ENCODE peak calls at places on chromosomes 12 and 14, in five cellular contexts. One of them, this sample, is unnamed.

GRCh38 chr12:63144556-63144955 is 6.4 kb downstream of the AVPR1A start:
- DNase-seq in uterus: no peak
- DNase-seq in hepatocyte: no peak
- DNase-seq in AG10803: no peak
- DNase-seq in Panc1: no peak
- DNase-seq in this sample: no peak

GRCh38 chr12:124399622-124400021 is 104.7 kb downstream of the RFLNA start:
- DNase-seq in AG10803: no peak
- DNase-seq in hepatocyte: no peak
- DNase-seq in uterus: peak
- DNase-seq in Panc1: no peak
- DNase-seq in this sample: no peak

GRCh38 chr12:74816398-74817175 is 279.0 kb downstream of the ATXN7L3B start:
- DNase-seq in AG10803: no peak
- DNase-seq in hepatocyte: no peak
- DNase-seq in Panc1: no peak
- DNase-seq in uterus: no peak
- DNase-seq in this sample: no peak

GRCh38 chr12:33438025-33438772 is 1.4 kb downstream of the SYT10 start:
- DNase-seq in hepatocyte: no peak
- DNase-seq in AG10803: no peak
- DNase-seq in uterus: no peak
- DNase-seq in Panc1: no peak
- DNase-seq in this sample: no peak

GRCh38 chr14:95527392-95528002 is 7.4 kb upstream of the GLRX5 start:
- DNase-seq in AG10803: peak
- DNase-seq in uterus: peak
- DNase-seq in Panc1: no peak
- DNase-seq in hepatocyte: peak
- DNase-seq in this sample: peak

GRCh38 chr12:12722351-12723146 is 5.4 kb downstream of the CDKN1B start:
- DNase-seq in uterus: no peak
- DNase-seq in hepatocyte: no peak
- DNase-seq in AG10803: no peak
- DNase-seq in Panc1: no peak
- DNase-seq in this sample: no peak

GRCh38 chr14:61469771-61470170 is 148.4 kb downstream of the PRKCH start:
- DNase-seq in Panc1: no peak
- DNase-seq in uterus: no peak
- DNase-seq in hepatocyte: no peak
- DNase-seq in AG10803: no peak
- DNase-seq in this sample: no peak

GRCh38 chr12:111412007-111412829 is 6.5 kb downstream of the SH2B3 start:
- DNase-seq in uterus: no peak
- DNase-seq in Panc1: no peak
- DNase-seq in hepatocyte: no peak
- DNase-seq in AG10803: no peak
- DNase-seq in this sample: peak

GRCh38 chr12:25960176-25960575 is 1.7 kb downstream of the RASSF8 start:
- DNase-seq in AG10803: peak
- DNase-seq in Panc1: no peak
- DNase-seq in uterus: no peak
- DNase-seq in hepatocyte: peak
- DNase-seq in this sample: peak

GRCh38 chr14:53946404-53947400 is 9.9 kb downstream of the BMP4 start:
- DNase-seq in hepatocyte: peak
- DNase-seq in Panc1: no peak
- DNase-seq in uterus: no peak
- DNase-seq in AG10803: no peak
- DNase-seq in this sample: no peak

GRCh38 chr12:108734200-108734906 is 3.0 kb upstream of the CORO1C start:
- DNase-seq in hepatocyte: peak
- DNase-seq in uterus: no peak
- DNase-seq in AG10803: peak
- DNase-seq in Panc1: no peak
- DNase-seq in this sample: no peak

GRCh38 chr12:94792690-94793089 is 142.3 kb upstream of the TMCC3 start:
- DNase-seq in Panc1: no peak
- DNase-seq in uterus: no peak
- DNase-seq in hepatocyte: peak
- DNase-seq in AG10803: no peak
- DNase-seq in this sample: peak

GRCh38 chr14:58535084-58535483 is 102.7 kb upstream of the DACT1 start:
- DNase-seq in Panc1: no peak
- DNase-seq in hepatocyte: no peak
- DNase-seq in uterus: no peak
- DNase-seq in AG10803: peak
- DNase-seq in this sample: no peak

GRCh38 chr12:19301688-19302640 is 137.3 kb upstream of the AEBP2 start:
- DNase-seq in AG10803: no peak
- DNase-seq in hepatocyte: no peak
- DNase-seq in uterus: no peak
- DNase-seq in Panc1: no peak
- DNase-seq in this sample: no peak

DNA sequence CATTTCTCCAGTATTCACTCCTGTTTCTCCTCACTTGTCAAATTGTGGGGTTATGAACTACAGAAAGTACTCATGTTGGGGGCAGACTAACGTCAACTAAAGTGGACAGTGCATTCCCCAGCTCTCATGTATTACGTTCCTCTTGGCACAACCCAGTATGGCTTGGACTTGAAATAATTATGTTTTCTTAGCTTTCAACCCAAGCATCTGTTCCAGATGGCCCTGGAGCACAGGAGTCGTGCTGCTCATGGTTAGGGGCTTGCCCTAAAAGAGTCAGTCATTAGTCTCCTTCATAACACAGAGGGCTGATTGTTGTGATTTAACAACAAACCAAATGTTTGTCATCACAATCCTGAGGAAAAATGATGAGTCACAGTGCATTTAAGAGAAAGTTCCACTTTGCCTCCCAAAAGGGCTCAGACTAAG is 154.4 kb downstream of the RPAP3 start:
- DNase-seq in AG10803: peak
- DNase-seq in hepatocyte: peak
- DNase-seq in uterus: peak
- DNase-seq in Panc1: no peak
- DNase-seq in this sample: peak
- H3K4me3 ChIP-seq in AG10803: no peak
- H3K4me3 ChIP-seq in hepatocyte: no peak
- H3K4me3 ChIP-seq in uterus: no peak
- H3K4me3 ChIP-seq in Panc1: no peak
- H3K4me3 ChIP-seq in this sample: no peak

GRCh38 chr14:68379510-68380303 is 413.2 kb downstream of the ZFP36L1 start:
- DNase-seq in uterus: no peak
- DNase-seq in AG10803: peak
- DNase-seq in Panc1: no peak
- DNase-seq in hepatocyte: no peak
- DNase-seq in this sample: no peak
- H3K4me3 ChIP-seq in uterus: no peak
- H3K4me3 ChIP-seq in AG10803: no peak
- H3K4me3 ChIP-seq in Panc1: no peak
- H3K4me3 ChIP-seq in hepatocyte: no peak
- H3K4me3 ChIP-seq in this sample: no peak

GRCh38 chr14:64758025-64758521 is 53.8 kb downstream of the PLEKHG3 start:
- DNase-seq in hepatocyte: peak
- DNase-seq in AG10803: peak
- DNase-seq in Panc1: no peak
- DNase-seq in uterus: peak
- DNase-seq in this sample: peak
- H3K4me3 ChIP-seq in hepatocyte: no peak
- H3K4me3 ChIP-seq in AG10803: no peak
- H3K4me3 ChIP-seq in Panc1: no peak
- H3K4me3 ChIP-seq in uterus: no peak
- H3K4me3 ChIP-seq in this sample: no peak

GRCh38 chr14:69354383-69355154 is 43.5 kb downstream of the ERH start:
- DNase-seq in uterus: no peak
- DNase-seq in hepatocyte: no peak
- DNase-seq in AG10803: no peak
- DNase-seq in Panc1: no peak
- DNase-seq in this sample: no peak
- H3K4me3 ChIP-seq in uterus: no peak
- H3K4me3 ChIP-seq in hepatocyte: no peak
- H3K4me3 ChIP-seq in AG10803: no peak
- H3K4me3 ChIP-seq in Panc1: no peak
- H3K4me3 ChIP-seq in this sample: no peak

DNA sequence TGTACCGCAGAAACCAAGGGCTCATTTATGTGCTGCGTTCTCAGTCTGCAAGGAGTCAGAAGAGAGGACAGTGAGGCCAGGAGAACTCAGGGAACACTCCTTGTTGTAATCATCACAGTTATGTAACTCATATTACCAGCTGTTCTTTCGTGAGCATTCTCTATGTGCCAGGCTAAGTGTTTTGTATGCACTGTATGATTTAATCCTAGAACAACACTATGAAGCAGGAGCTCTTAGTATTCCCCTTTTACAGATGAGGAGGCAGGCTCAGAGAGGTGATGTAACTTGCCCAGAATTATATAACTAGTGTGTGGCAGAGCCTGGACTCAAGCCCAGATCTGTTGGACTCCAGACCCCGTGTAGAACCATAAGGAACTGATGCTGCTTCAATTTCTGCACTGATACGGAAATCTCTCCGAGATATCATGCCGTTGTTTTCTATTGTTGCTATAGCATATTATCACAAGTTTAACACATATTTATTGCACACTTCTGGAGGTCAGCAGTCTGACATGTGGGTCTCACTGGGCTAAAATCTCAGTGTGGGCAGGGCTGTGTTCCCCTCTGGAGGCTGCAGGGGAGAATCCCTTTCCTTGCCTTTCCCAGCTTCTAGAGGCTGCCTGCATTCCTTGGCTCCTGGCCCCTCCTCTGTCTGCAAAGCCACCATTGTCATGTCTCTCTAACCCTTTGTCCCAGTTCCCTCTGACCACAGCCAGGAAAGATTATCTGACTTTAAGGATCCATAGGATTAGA is 16.3 kb upstream of the CD9 start:
- DNase-seq in hepatocyte: no peak
- DNase-seq in AG10803: peak
- DNase-seq in Panc1: no peak
- DNase-seq in uterus: no peak
- DNase-seq in this sample: no peak
- H3K4me3 ChIP-seq in hepatocyte: no peak
- H3K4me3 ChIP-seq in AG10803: no peak
- H3K4me3 ChIP-seq in Panc1: no peak
- H3K4me3 ChIP-seq in uterus: no peak
- H3K4me3 ChIP-seq in this sample: no peak

GRCh38 chr12:6547987-6548386 is 7.9 kb downstream of the IFFO1 start:
- DNase-seq in AG10803: peak
- DNase-seq in hepatocyte: no peak
- DNase-seq in uterus: peak
- DNase-seq in Panc1: no peak
- DNase-seq in this sample: peak

GRCh38 chr12:6550294-6551062 is 5.4 kb downstream of the IFFO1 start:
- DNase-seq in hepatocyte: no peak
- DNase-seq in Panc1: no peak
- DNase-seq in AG10803: no peak
- DNase-seq in uterus: no peak
- DNase-seq in this sample: peak

GRCh38 chr12:6548556-6549378 is 7.1 kb downstream of the IFFO1 start:
- DNase-seq in AG10803: peak
- DNase-seq in hepatocyte: no peak
- DNase-seq in uterus: no peak
- DNase-seq in Panc1: no peak
- DNase-seq in this sample: peak

GRCh38 chr12:6551063-6551461 is 4.8 kb downstream of the IFFO1 start:
- DNase-seq in AG10803: peak
- DNase-seq in hepatocyte: no peak
- DNase-seq in Panc1: no peak
- DNase-seq in uterus: peak
- DNase-seq in this sample: peak

GRCh38 chr12:6549379-6550151 is 6.3 kb downstream of the IFFO1 start:
- DNase-seq in uterus: no peak
- DNase-seq in Panc1: no peak
- DNase-seq in hepatocyte: no peak
- DNase-seq in AG10803: no peak
- DNase-seq in this sample: peak
- H3K4me3 ChIP-seq in uterus: no peak
- H3K4me3 ChIP-seq in Panc1: no peak
- H3K4me3 ChIP-seq in hepatocyte: no peak
- H3K4me3 ChIP-seq in AG10803: no peak
- H3K4me3 ChIP-seq in this sample: no peak

DNA sequence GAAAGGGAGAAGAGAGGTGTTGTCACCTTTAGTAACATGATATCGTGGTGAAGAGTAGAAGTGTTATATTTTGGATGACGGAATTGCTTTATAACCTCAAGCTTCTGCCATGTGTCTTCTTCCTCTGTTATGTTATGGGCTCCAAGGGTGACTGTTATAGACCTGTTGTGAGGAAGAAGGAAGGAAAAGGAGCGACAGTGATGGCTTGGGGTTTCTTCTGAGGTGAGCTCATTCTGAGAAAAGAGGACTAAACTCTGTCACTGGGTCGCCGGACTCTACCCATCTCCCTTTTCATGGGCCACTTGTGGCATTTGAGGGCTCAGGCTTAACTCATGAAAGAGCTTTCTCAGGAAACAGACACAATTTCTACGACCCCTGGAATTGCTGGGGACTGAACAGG is 1.6 kb downstream of the CMA1 start:
- DNase-seq in hepatocyte: no peak
- DNase-seq in Panc1: no peak
- DNase-seq in uterus: no peak
- DNase-seq in AG10803: no peak
- DNase-seq in this sample: no peak
- H3K4me3 ChIP-seq in hepatocyte: no peak
- H3K4me3 ChIP-seq in Panc1: no peak
- H3K4me3 ChIP-seq in uterus: no peak
- H3K4me3 ChIP-seq in AG10803: no peak
- H3K4me3 ChIP-seq in this sample: no peak

GRCh38 chr14:91167380-91167770 is 53.5 kb downstream of the DGLUCY start:
- DNase-seq in uterus: no peak
- DNase-seq in hepatocyte: no peak
- DNase-seq in AG10803: no peak
- DNase-seq in Panc1: no peak
- DNase-seq in this sample: no peak
- H3K4me3 ChIP-seq in uterus: no peak
- H3K4me3 ChIP-seq in hepatocyte: no peak
- H3K4me3 ChIP-seq in AG10803: no peak
- H3K4me3 ChIP-seq in Panc1: no peak
- H3K4me3 ChIP-seq in this sample: no peak

This sample was measured in right cardiac atrium.